ENCODE peak calls at places on chromosome 15, in four cellular contexts. One of them, this sample, is unnamed.

GRCh38 chr15:51600114-51600513 is 22.5 kb downstream of the DMXL2 start:
- DNase-seq in GM13977: no peak
- DNase-seq in fibroblast of lung: peak; percentile 44
- DNase-seq in A673: no peak
- DNase-seq in this sample: no peak

GRCh38 chr15:78393137-78393536 is 44.9 kb upstream of the IREB2 start:
- DNase-seq in GM13977: no peak
- DNase-seq in fibroblast of lung: no peak
- DNase-seq in A673: no peak
- DNase-seq in this sample: no peak

GRCh38 chr15:34049096-34049495 is 10.1 kb upstream of the AVEN start:
- DNase-seq in fibroblast of lung: peak; percentile 90
- DNase-seq in A673: no peak
- DNase-seq in GM13977: no peak
- DNase-seq in this sample: no peak

GRCh38 chr15:36469567-36469966 is 109.9 kb upstream of the CDIN1 start:
- DNase-seq in GM13977: no peak
- DNase-seq in fibroblast of lung: peak; percentile 82
- DNase-seq in A673: no peak
- DNase-seq in this sample: no peak

GRCh38 chr15:50182233-50183013 is 427 bp downstream of the SLC27A2 start:
- DNase-seq in fibroblast of lung: peak; percentile 47
- DNase-seq in GM13977: peak; percentile 75
- DNase-seq in A673: no peak
- DNase-seq in this sample: no peak

GRCh38 chr15:42605281-42605744 is 29.9 kb downstream of the STARD9 start:
- DNase-seq in GM13977: peak; percentile 31
- DNase-seq in A673: peak; percentile 61
- DNase-seq in fibroblast of lung: peak; percentile 36
- DNase-seq in this sample: peak; percentile 94

GRCh38 chr15:43056696-43057095 is 49.1 kb downstream of the UBR1 start:
- DNase-seq in fibroblast of lung: no peak
- DNase-seq in GM13977: no peak
- DNase-seq in A673: no peak
- DNase-seq in this sample: no peak

GRCh38 chr15:78120523-78120922 is 10.7 kb downstream of the CIB2 start:
- DNase-seq in A673: no peak
- DNase-seq in GM13977: no peak
- DNase-seq in fibroblast of lung: no peak
- DNase-seq in this sample: no peak

GRCh38 chr15:70507772-70508351 is 255.5 kb downstream of the UACA start:
- DNase-seq in GM13977: no peak
- DNase-seq in A673: no peak
- DNase-seq in fibroblast of lung: peak; percentile 76
- DNase-seq in this sample: peak; percentile 23

GRCh38 chr15:54681578-54681977 is 515.2 kb downstream of the RSL24D1 start:
- DNase-seq in A673: no peak
- DNase-seq in fibroblast of lung: no peak
- DNase-seq in GM13977: no peak
- DNase-seq in this sample: no peak

GRCh38 chr15:74920472-74920871 is 13.8 kb upstream of the FAM219B start:
- DNase-seq in fibroblast of lung: peak; percentile 43
- DNase-seq in A673: no peak
- DNase-seq in GM13977: no peak
- DNase-seq in this sample: no peak

GRCh38 chr15:74913041-74913440 is 6.4 kb upstream of the FAM219B start:
- DNase-seq in A673: no peak
- DNase-seq in fibroblast of lung: no peak
- DNase-seq in GM13977: no peak
- DNase-seq in this sample: no peak

DNA sequence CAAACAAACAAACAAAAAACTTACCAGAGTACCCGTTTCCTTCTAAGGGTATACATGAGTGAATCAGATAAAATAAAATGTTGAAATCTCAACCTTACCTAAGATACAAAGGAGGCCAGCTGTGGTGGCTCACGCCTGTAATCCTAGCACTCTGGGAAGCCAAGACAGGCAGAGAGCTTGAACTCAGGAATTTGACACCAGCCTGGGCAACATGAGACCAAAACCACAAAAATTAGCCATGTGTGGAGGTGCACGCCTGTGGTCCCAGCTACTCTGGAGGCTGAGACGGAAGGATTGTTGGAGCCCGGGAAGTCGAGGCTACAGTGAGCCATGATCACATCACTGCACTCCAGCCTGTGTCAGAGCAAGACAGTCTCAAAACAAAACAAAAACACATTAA is 11.0 kb upstream of the FAM219B start:
- DNase-seq in GM13977: no peak
- DNase-seq in fibroblast of lung: peak; percentile 27
- DNase-seq in A673: no peak
- DNase-seq in this sample: no peak
- TF ChIP-seq CTCF in GM13977: no peak
- TF ChIP-seq CTCF in fibroblast of lung: no peak
- TF ChIP-seq CTCF in A673: no peak
- TF ChIP-seq CTCF in this sample: no peak

GRCh38 chr15:80371924-80372323 is 32.3 kb upstream of the ARNT2 start:
- DNase-seq in GM13977: no peak
- DNase-seq in A673: no peak
- DNase-seq in fibroblast of lung: no peak
- DNase-seq in this sample: no peak

GRCh38 chr15:80367661-80368060 is 36.5 kb upstream of the ARNT2 start:
- DNase-seq in GM13977: no peak
- DNase-seq in A673: no peak
- DNase-seq in fibroblast of lung: no peak
- DNase-seq in this sample: peak; percentile 1

DNA sequence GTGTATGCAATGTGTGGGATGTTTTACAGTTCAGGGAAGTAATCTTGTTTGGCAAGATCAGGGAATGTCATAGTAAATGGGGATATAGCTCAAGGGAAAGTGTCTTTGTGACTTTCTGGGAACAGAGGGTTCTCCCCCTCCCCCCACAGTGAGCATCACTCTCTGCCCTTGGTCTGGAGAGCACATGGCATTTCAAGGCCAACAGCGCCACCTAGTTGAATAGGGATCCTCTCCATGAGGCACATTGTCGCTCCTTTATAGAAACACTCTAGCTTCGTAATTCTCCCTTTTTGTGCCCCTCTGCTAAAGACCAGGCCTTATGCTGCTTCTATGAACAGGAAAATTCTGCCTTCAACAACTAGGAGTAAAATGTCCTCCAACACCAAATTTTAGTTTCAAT is 37.1 kb upstream of the ARNT2 start:
- DNase-seq in GM13977: no peak
- DNase-seq in A673: peak; percentile 24
- DNase-seq in fibroblast of lung: no peak
- DNase-seq in this sample: peak; percentile 46
- TF ChIP-seq CTCF in GM13977: peak; percentile 7
- TF ChIP-seq CTCF in A673: peak; percentile 26
- TF ChIP-seq CTCF in fibroblast of lung: no peak
- TF ChIP-seq CTCF in this sample: peak; percentile 75

GRCh38 chr15:74593122-74593521 is 22.5 kb upstream of the CLK3 start:
- DNase-seq in A673: no peak
- DNase-seq in fibroblast of lung: no peak
- DNase-seq in GM13977: no peak
- DNase-seq in this sample: no peak

GRCh38 chr15:74598126-74598842 is 17.4 kb upstream of the CLK3 start:
- DNase-seq in A673: peak; percentile 74
- DNase-seq in fibroblast of lung: peak; percentile 78
- DNase-seq in GM13977: peak; percentile 97
- DNase-seq in this sample: peak; percentile 89

GRCh38 chr15:74592222-74592621 is 23.4 kb upstream of the CLK3 start:
- DNase-seq in fibroblast of lung: no peak
- DNase-seq in A673: no peak
- DNase-seq in GM13977: no peak
- DNase-seq in this sample: no peak

GRCh38 chr15:74595271-74595670 is 20.4 kb upstream of the CLK3 start:
- DNase-seq in GM13977: no peak
- DNase-seq in A673: no peak
- DNase-seq in fibroblast of lung: no peak
- DNase-seq in this sample: no peak

DNA sequence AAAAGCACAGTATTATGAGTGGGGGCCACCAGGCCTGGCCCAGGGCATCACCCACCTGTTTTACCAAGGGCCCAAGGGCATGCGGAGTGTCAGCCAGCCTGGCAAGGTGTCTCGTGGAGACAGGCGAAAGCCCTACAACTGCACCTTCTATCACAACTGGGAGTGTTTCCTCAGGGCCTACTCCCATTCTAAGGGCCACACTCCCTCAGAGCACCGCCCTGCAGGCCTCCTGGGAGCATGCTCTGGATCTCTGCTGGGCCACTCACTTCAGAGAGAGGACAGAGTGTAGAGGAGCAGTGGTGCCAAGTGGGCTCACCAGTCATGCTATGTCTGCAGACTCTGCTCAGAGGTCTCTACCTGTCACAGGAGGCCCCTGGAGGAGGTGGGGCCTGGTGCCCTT is 21.2 kb upstream of the CLK3 start:
- DNase-seq in fibroblast of lung: no peak
- DNase-seq in A673: no peak
- DNase-seq in GM13977: no peak
- DNase-seq in this sample: no peak
- TF ChIP-seq CTCF in fibroblast of lung: no peak
- TF ChIP-seq CTCF in A673: no peak
- TF ChIP-seq CTCF in GM13977: no peak
- TF ChIP-seq CTCF in this sample: no peak

GRCh38 chr15:38685686-38686339 is 121.2 kb upstream of the RASGRP1 start:
- DNase-seq in A673: no peak
- DNase-seq in GM13977: no peak
- DNase-seq in fibroblast of lung: no peak
- DNase-seq in this sample: no peak

GRCh38 chr15:38682363-38682762 is 117.7 kb upstream of the RASGRP1 start:
- DNase-seq in GM13977: no peak
- DNase-seq in fibroblast of lung: no peak
- DNase-seq in A673: no peak
- DNase-seq in this sample: no peak

GRCh38 chr15:38684461-38685000 is 119.9 kb upstream of the RASGRP1 start:
- DNase-seq in A673: peak; percentile 10
- DNase-seq in fibroblast of lung: no peak
- DNase-seq in GM13977: no peak
- DNase-seq in this sample: no peak

GRCh38 chr15:38682861-38683260 is 118.2 kb upstream of the RASGRP1 start:
- DNase-seq in fibroblast of lung: no peak
- DNase-seq in GM13977: no peak
- DNase-seq in A673: no peak
- DNase-seq in this sample: peak; percentile 44

DNA sequence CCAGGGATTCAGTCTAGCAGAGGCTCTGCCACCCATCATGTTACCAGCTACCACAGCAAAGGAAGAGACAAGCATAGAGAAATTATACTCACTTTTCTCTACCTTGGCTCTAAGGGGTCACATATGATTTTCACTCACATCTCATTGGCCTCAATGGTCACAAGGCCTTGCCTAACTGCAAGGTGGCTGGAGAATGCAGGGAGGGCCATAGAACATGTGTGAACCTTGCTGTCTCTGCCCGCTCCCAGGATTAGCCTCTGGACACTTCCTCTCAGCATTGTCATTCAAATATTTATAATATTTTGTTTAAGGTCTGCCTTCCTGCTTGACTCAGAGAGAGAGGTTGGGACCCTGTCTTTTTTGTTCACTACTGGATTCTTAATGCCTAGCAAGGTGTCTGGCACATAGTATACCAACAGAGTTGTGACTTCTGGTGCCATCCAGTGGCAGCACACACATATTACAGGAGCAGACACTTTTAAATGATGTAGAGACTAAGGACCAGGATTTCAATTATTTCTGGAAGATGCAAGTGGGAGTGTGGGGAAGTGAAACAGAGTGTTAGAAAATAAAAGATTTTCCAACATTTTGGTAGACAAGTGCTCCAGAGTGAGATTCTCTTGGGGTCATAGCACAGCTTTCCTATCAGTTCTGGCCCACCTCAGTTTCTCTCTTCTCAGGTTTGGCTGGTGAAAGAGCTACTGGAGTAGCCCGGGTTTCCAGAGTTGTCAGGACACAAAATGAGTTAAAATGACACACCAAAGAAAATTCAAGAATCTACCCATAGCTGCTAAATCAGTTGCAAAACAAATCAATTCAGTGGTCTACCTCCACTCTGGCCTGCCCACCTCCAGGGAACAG is 119.0 kb upstream of the RASGRP1 start:
- DNase-seq in A673: peak; percentile 54
- DNase-seq in GM13977: peak; percentile 30
- DNase-seq in fibroblast of lung: peak; percentile 29
- DNase-seq in this sample: peak; percentile 85
- TF ChIP-seq CTCF in A673: peak; percentile 84
- TF ChIP-seq CTCF in GM13977: peak; percentile 86
- TF ChIP-seq CTCF in fibroblast of lung: peak; percentile 75
- TF ChIP-seq CTCF in this sample: peak; percentile 99

DNA sequence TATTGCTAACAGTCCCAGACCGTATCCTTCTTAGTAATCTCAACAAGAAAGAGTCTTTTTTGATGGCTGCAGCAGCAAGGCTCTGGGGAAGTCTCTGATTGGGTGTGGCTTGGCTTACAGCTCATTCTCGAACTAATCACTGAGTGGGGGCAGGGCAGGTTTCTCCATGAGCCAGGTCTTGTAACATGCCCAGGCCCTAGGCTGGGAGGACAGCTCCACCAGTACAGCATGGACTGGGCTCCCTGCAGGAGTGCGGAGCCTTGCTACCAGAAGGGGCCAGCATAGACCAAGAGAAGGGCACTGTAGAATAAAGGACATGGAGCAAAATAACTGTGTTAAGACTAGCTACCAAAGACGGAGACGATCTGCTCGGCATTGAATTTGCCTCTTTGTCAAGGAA is 7.2 kb downstream of the CD276 start:
- DNase-seq in fibroblast of lung: peak; percentile 76
- DNase-seq in A673: peak; percentile 63
- DNase-seq in GM13977: no peak
- DNase-seq in this sample: no peak
- TF ChIP-seq CTCF in fibroblast of lung: no peak
- TF ChIP-seq CTCF in A673: peak; percentile 12
- TF ChIP-seq CTCF in GM13977: no peak
- TF ChIP-seq CTCF in this sample: no peak

This sample was measured in OCI-LY7.